ENCODE peak calls at places on chromosomes 13 and 19, in six cellular contexts. Z, M, V, Q, E and W are unnamed samples.

GRCh38 chr13:83753912-83754624 is 128.2 kb downstream of the SLITRK1 start:
- DNase-seq in M (no peak), Q (no peak), E (no peak), Z (no peak), V (no peak), W (no peak)

GRCh38 chr13:51607165-51607564 is 22.9 kb downstream of the WDFY2 start:
- DNase-seq in E (no peak), M (no peak), Z (no peak), V (no peak), Q (no peak), W (no peak)

GRCh38 chr19:21912654-21913053 is 76.7 kb upstream of the ZNF43 start:
- DNase-seq in E (no peak), M (no peak), V (no peak), Z (no peak), Q (no peak), W (no peak)

GRCh38 chr19:40279761-40280607 is 5.2 kb downstream of the AKT2 start:
- DNase-seq in Z (no peak), E (no peak), M (no peak), Q (no peak), V (peak; percentile 40), W (no peak)

GRCh38 chr19:19562665-19563347 is 24.7 kb downstream of the CILP2 start:
- DNase-seq in V (peak; percentile 23), Q (no peak), E (peak; percentile 35), Z (no peak), M (peak; percentile 69), W (no peak)

GRCh38 chr19:46115396-46116109 is 8.9 kb downstream of the IGFL3 start:
- DNase-seq in E (no peak), Q (no peak), V (peak; percentile 82), M (no peak), Z (no peak), W (peak; percentile 82)

GRCh38 chr13:30346159-30346788 is 38.9 kb upstream of the KATNAL1 start:
- DNase-seq in Z (peak; percentile 48), M (no peak), V (peak; percentile 33), Q (no peak), E (no peak), W (no peak)

GRCh38 chr19:30521937-30522336 is 149.8 kb downstream of the ZNF536 start:
- DNase-seq in E (no peak), V (no peak), Z (no peak), M (no peak), Q (no peak), W (no peak)

GRCh38 chr13:50284540-50284939 is 269.3 kb downstream of the KCNRG start:
- DNase-seq in Z (no peak), V (peak; percentile 76), Q (no peak), M (no peak), E (no peak), W (no peak)

GRCh38 chr19:56837492-56837891 is 3.0 kb downstream of the PEG3 start:
- DNase-seq in E (no peak), M (no peak), V (no peak), Q (no peak), Z (no peak), W (no peak)

GRCh38 chr13:20856650-20857049 is 45.9 kb downstream of the XPO4 start:
- DNase-seq in V (no peak), E (no peak), M (no peak), Q (no peak), Z (no peak), W (no peak)

GRCh38 chr19:28633223-28634030 is 579.5 kb downstream of the UQCRFS1 start:
- DNase-seq in M (peak; percentile 90), Q (peak; percentile 58), E (peak; percentile 74), Z (no peak), V (peak; percentile 81), W (peak; percentile 54)

GRCh38 chr19:44051654-44052402 is at the start of gene ZNF223:
- DNase-seq in M (peak; percentile 98), Z (peak; percentile 34), V (peak; percentile 92), Q (peak; percentile 96), E (peak; percentile 94), W (peak; percentile 93)

GRCh38 chr13:95191821-95192220 is 109.4 kb downstream of the ABCC4 start:
- DNase-seq in V (peak; percentile 61), Q (peak; percentile 5), E (peak; percentile 89), Z (peak; percentile 29), M (peak; percentile 97), W (peak; percentile 65)

GRCh38 chr13:35925669-35926068 is 205.5 kb downstream of the DCLK1 start:
- DNase-seq in Z (no peak), Q (no peak), V (no peak), E (no peak), M (no peak), W (no peak)

GRCh38 chr13:42969558-42970172 is 22.4 kb downstream of the EPSTI1 start:
- DNase-seq in Q (no peak), M (peak; percentile 94), E (peak; percentile 89), Z (peak; percentile 76), V (peak; percentile 68), W (peak; percentile 60)

GRCh38 chr19:50843701-50844221 is 10.4 kb upstream of the KLK15 start:
- DNase-seq in Q (no peak), V (no peak), Z (no peak), E (no peak), M (no peak), W (no peak)

GRCh38 chr13:102195566-102196462 is 206.0 kb downstream of the FGF14 start:
- DNase-seq in Z (no peak), V (no peak), Q (peak; percentile 2), E (no peak), M (no peak), W (peak; percentile 73)

GRCh38 chr19:16376649-16377048 is 52.0 kb downstream of the KLF2 start:
- DNase-seq in Q (no peak), V (peak; percentile 15), Z (no peak), E (peak; percentile 34), M (peak; percentile 85), W (no peak)

GRCh38 chr19:18074192-18074591 is 12.5 kb downstream of the IL12RB1 start:
- DNase-seq in Q (no peak), Z (no peak), E (no peak), M (peak; percentile 59), V (no peak), W (no peak)

GRCh38 chr19:9711815-9712214 is 36.9 kb upstream of the ZNF562 start:
- DNase-seq in Z (no peak), E (no peak), Q (no peak), M (no peak), V (no peak), W (no peak)

GRCh38 chr19:39765091-39766076 is 13.3 kb upstream of the LEUTX start:
- DNase-seq in Z (peak; percentile 24), M (peak; percentile 85), E (peak; percentile 83), V (peak; percentile 18), Q (no peak), W (peak; percentile 17)

GRCh38 chr19:2070436-2070827 is 19.4 kb upstream of the MKNK2 start:
- DNase-seq in V (no peak), E (no peak), M (no peak), Z (no peak), Q (no peak), W (no peak)

GRCh38 chr19:38039966-38040365 is 133.0 kb downstream of the SIPA1L3 start:
- DNase-seq in V (no peak), Z (no peak), Q (no peak), E (no peak), M (no peak), W (peak; percentile 96)

GRCh38 chr19:3565177-3565576 is 7.6 kb upstream of the HMG20B start:
- DNase-seq in M (no peak), V (peak; percentile 56), Q (no peak), E (no peak), Z (no peak), W (peak; percentile 92)

GRCh38 chr13:113458218-113459065 is 5.2 kb upstream of the ADPRHL1 start:
- DNase-seq in Z (no peak), V (no peak), Q (no peak), E (peak; percentile 57), M (peak; percentile 74), W (peak; percentile 10)

GRCh38 chr19:4059931-4060620 is 6.6 kb downstream of the ZBTB7A start:
- DNase-seq in Q (no peak), M (no peak), E (no peak), Z (peak; percentile 71), V (peak; percentile 53), W (no peak)

GRCh38 chr19:4715529-4716221 is 8.0 kb downstream of the DPP9 start:
- DNase-seq in V (peak; percentile 70), M (no peak), Z (no peak), E (no peak), Q (no peak), W (no peak)

GRCh38 chr19:18701250-18701608 is 17.7 kb downstream of the CRTC1 start:
- DNase-seq in E (no peak), M (no peak), V (no peak), Z (no peak), Q (peak; percentile 34), W (no peak)

GRCh38 chr13:50244913-50245574 is 229.8 kb downstream of the KCNRG start:
- DNase-seq in Z (no peak), M (no peak), V (peak; percentile 96), E (no peak), Q (no peak), W (peak; percentile 93)

GRCh38 chr13:21898461-21898860 is 227.6 kb downstream of the FGF9 start:
- DNase-seq in V (no peak), M (no peak), Z (no peak), E (no peak), Q (no peak), W (no peak)

GRCh38 chr19:38900816-38901215 is 1.0 kb downstream of the NFKBIB start:
- DNase-seq in M (no peak), E (no peak), V (no peak), Z (no peak), Q (no peak), W (no peak)

GRCh38 chr13:114248011-114248410 is 13.3 kb downstream of the CDC16 start:
- DNase-seq in M (no peak), Q (no peak), E (no peak), V (no peak), Z (no peak), W (no peak)

GRCh38 chr13:36628986-36629385 is 44.8 kb upstream of the SERTM1 start:
- DNase-seq in Q (no peak), Z (no peak), M (no peak), E (no peak), V (no peak), W (no peak)

GRCh38 chr19:32866564-32867265 is 2.9 kb downstream of the SLC7A9 start:
- DNase-seq in Q (no peak), Z (no peak), V (no peak), M (no peak), E (no peak), W (no peak)

GRCh38 chr19:17242431-17243208 is 3.1 kb downstream of the NR2F6 start:
- DNase-seq in M (peak; percentile 40), V (no peak), Q (no peak), Z (no peak), E (no peak), W (no peak)